ENCODE peak calls at places on chromosomes 7 and 10, in eight cellular contexts. A is thyroid gland, L is body of pancreas, C is epithelial cell of proximal tubule, S is GM12865, P is NCI-H1092 treated with DMSO at 0.1 percent for 48 hours, K is CD14-positive monocyte, E is G401. U is an unnamed sample.

GRCh38 chr7:157437519-157438061 is 100.8 kb downstream of the DNAJB6 start:
- DNase-seq in S (no peak), A (no peak), P (no peak), L (no peak), C (no peak), K (no peak), E (no peak), U (no peak)

GRCh38 chr7:131507592-131508331 is 48.7 kb downstream of the PODXL start:
- DNase-seq in L (peak; percentile 87), A (peak; percentile 82), P (peak; percentile 79), E (peak; percentile 85), K (peak; percentile 58), S (peak; percentile 65), C (no peak), U (peak; percentile 87)

GRCh38 chr10:24777191-24777590 is 53.5 kb upstream of the ARHGAP21 start:
- DNase-seq in A (no peak), K (no peak), S (no peak), C (no peak), L (no peak), E (no peak), P (no peak), U (no peak)

GRCh38 chr10:113304726-113305125 is 248.1 kb upstream of the HABP2 start:
- DNase-seq in P (no peak), E (no peak), L (no peak), S (no peak), K (no peak), A (no peak), C (no peak), U (peak; percentile 85)

GRCh38 chr10:132027423-132027983 is 38.2 kb upstream of the JAKMIP3 start:
- DNase-seq in E (no peak), S (no peak), A (no peak), P (no peak), L (no peak), K (no peak), C (no peak), U (no peak)

GRCh38 chr7:1624999-1625927 is 44.8 kb upstream of the ELFN1 start:
- DNase-seq in C (no peak), K (no peak), L (no peak), S (no peak), A (no peak), E (no peak), P (no peak), U (no peak)

GRCh38 chr7:36972140-36972518 is 247.8 kb upstream of the AOAH start:
- DNase-seq in A (no peak), E (no peak), K (no peak), S (no peak), P (no peak), C (no peak), L (no peak), U (no peak)

GRCh38 chr7:84548366-84549085 is 353.9 kb upstream of the SEMA3A start:
- DNase-seq in L (no peak), E (no peak), P (no peak), S (no peak), K (no peak), A (no peak), C (peak; percentile 81), U (no peak)

GRCh38 chr10:125022671-125023070 is 80.7 kb downstream of the ZRANB1 start:
- DNase-seq in C (no peak), E (no peak), A (no peak), S (no peak), K (no peak), L (no peak), P (no peak), U (no peak)

GRCh38 chr10:73553316-73553715 is 37.8 kb downstream of the USP54 start:
- DNase-seq in C (no peak), E (peak; percentile 87), S (no peak), P (no peak), A (peak; percentile 29), K (no peak), L (peak; percentile 42), U (peak; percentile 94)

GRCh38 chr10:49310901-49311561 is 12.1 kb downstream of the C10orf71 start:
- DNase-seq in P (no peak), C (no peak), E (no peak), L (no peak), S (no peak), K (no peak), A (no peak), U (no peak)

GRCh38 chr7:30224511-30225031 is 59.8 kb upstream of the ZNRF2 start:
- DNase-seq in P (peak; percentile 25), A (no peak), E (no peak), C (no peak), L (peak; percentile 45), K (peak; percentile 57), S (peak; percentile 66), U (peak; percentile 45)

GRCh38 chr7:116679495-116679894 is 7.5 kb downstream of the MET start:
- DNase-seq in C (no peak), L (no peak), S (peak; percentile 32), P (no peak), K (no peak), A (no peak), E (no peak), U (no peak)

GRCh38 chr7:137544450-137545058 is 201.0 kb upstream of the PTN start:
- DNase-seq in L (no peak), P (no peak), S (no peak), K (no peak), A (no peak), C (no peak), E (no peak), U (no peak)

GRCh38 chr10:16611037-16611436 is 89.4 kb upstream of the C1QL3 start:
- DNase-seq in L (no peak), K (no peak), A (peak; percentile 6), E (peak; percentile 56), S (no peak), P (peak; percentile 24), C (no peak), U (no peak)

GRCh38 chr7:16918288-16918895 is 36.6 kb upstream of the AGR3 start:
- DNase-seq in E (peak; percentile 34), K (no peak), P (peak; percentile 45), A (no peak), S (peak; percentile 41), C (no peak), L (peak; percentile 39), U (peak; percentile 68)

GRCh38 chr7:34315032-34315431 is 343.0 kb upstream of the NPSR1 start:
- DNase-seq in K (no peak), E (no peak), C (no peak), L (no peak), P (no peak), A (no peak), S (no peak), U (no peak)

GRCh38 chr7:128405345-128406146 is 4.2 kb downstream of the IMPDH1 start:
- DNase-seq in P (peak; percentile 55), L (peak; percentile 29), K (no peak), S (peak; percentile 60), C (no peak), E (no peak), A (peak; percentile 32), U (peak; percentile 52)

GRCh38 chr7:30222519-30223213 is 61.7 kb upstream of the ZNRF2 start:
- DNase-seq in C (no peak), E (no peak), L (no peak), A (no peak), K (no peak), P (no peak), S (peak; percentile 18), U (no peak)

GRCh38 chr10:133326745-133327650 is 9.7 kb downstream of the CALY start:
- DNase-seq in P (no peak), S (no peak), C (no peak), A (no peak), K (no peak), L (no peak), E (no peak), U (no peak)

GRCh38 chr10:90557385-90557784 is 300.5 kb downstream of the HTR7 start:
- DNase-seq in A (no peak), E (no peak), L (no peak), S (no peak), P (no peak), C (no peak), K (no peak), U (no peak)

GRCh38 chr10:46035923-46036849 is 5.8 kb upstream of the NCOA4 start:
- DNase-seq in K (no peak), S (no peak), L (no peak), A (no peak), C (no peak), P (no peak), E (no peak), U (no peak)

GRCh38 chr10:91206427-91206826 is 14.0 kb upstream of the PCGF5 start:
- DNase-seq in L (no peak), C (no peak), S (peak; percentile 47), K (no peak), P (peak; percentile 17), A (no peak), E (no peak), U (no peak)

GRCh38 chr10:79904671-79905321 is 44.1 kb downstream of the SFTPD start:
- DNase-seq in P (peak; percentile 47), S (peak; percentile 42), L (peak; percentile 77), A (peak; percentile 61), C (no peak), E (peak; percentile 51), K (no peak), U (peak; percentile 45)

GRCh38 chr10:47184273-47184672 is 115.7 kb upstream of the GDF10 start:
- DNase-seq in L (no peak), E (no peak), S (no peak), P (no peak), A (no peak), C (no peak), K (no peak), U (no peak)

GRCh38 chr10:49153971-49154370 is 20.1 kb upstream of the FAM170B start:
- DNase-seq in K (no peak), S (no peak), L (no peak), P (no peak), E (no peak), C (peak; percentile 4), A (no peak), U (no peak)

GRCh38 chr10:45581497-45582385 is 90.8 kb downstream of the ZFAND4 start:
- DNase-seq in C (no peak), S (peak; percentile 23), P (no peak), K (no peak), L (no peak), E (no peak), A (no peak), U (no peak)

GRCh38 chr10:63214586-63214985 is 81.5 kb downstream of the NRBF2 start:
- DNase-seq in C (no peak), S (no peak), L (no peak), A (no peak), E (no peak), K (no peak), P (no peak), U (no peak)

GRCh38 chr10:28777911-28778310 is 100.6 kb downstream of the BAMBI start:
- DNase-seq in A (no peak), E (no peak), S (no peak), L (no peak), P (no peak), K (no peak), C (no peak), U (no peak)

GRCh38 chr7:20191044-20191867 is 25.9 kb downstream of the MACC1 start:
- DNase-seq in L (peak; percentile 8), P (peak; percentile 54), K (no peak), E (no peak), A (no peak), S (no peak), C (no peak), U (no peak)

GRCh38 chr10:36602374-36602773 is 523.0 kb upstream of the ANKRD30A start:
- DNase-seq in C (no peak), P (no peak), E (no peak), L (no peak), A (no peak), S (no peak), K (no peak), U (no peak)

GRCh38 chr10:4141471-4141870 is 356.5 kb upstream of the KLF6 start:
- DNase-seq in S (peak; percentile 28), P (no peak), K (no peak), A (no peak), C (no peak), E (no peak), L (no peak), U (no peak)

GRCh38 chr7:36280840-36281812 is 108.5 kb upstream of the ANLN start:
- DNase-seq in C (no peak), S (peak; percentile 71), K (peak; percentile 90), E (peak; percentile 70), L (peak; percentile 72), P (peak; percentile 85), A (no peak), U (peak; percentile 89)

GRCh38 chr10:43846187-43846680 is 197.6 kb upstream of the ZNF32 start:
- DNase-seq in K (no peak), A (no peak), C (no peak), E (no peak), L (no peak), P (no peak), S (peak; percentile 11), U (no peak)

U was measured in SK-MEL-5.